ENCODE peak calls at places on chromosomes 1 and 21, in nine cellular contexts. C is A172, Q is Kasumi-1, J is EL, B is mucosa of gallbladder, H is fibroblast of the conjunctiva, W is right cardiac atrium, T is iris pigment epithelial cell, O is myocyte. X is an unnamed sample.

GRCh38 chr1:1591452-1591851 is 8.5 kb downstream of the FNDC10 start:
- DNase-seq in C (peak), Q (no peak), J (peak), B (no peak), H (no peak), W (peak), T (no peak), O (no peak), X (no peak)

GRCh38 chr1:183137782-183138181 is 48.3 kb upstream of the LAMC2 start:
- DNase-seq in C (no peak), Q (no peak), J (peak), B (no peak), H (peak), W (no peak), T (peak), O (no peak), X (no peak)

GRCh38 chr21:45432575-45433255 is 27.8 kb downstream of the COL18A1 start:
- DNase-seq in C (no peak), Q (no peak), J (peak), B (no peak), H (no peak), W (peak), T (peak), O (peak), X (no peak)

GRCh38 chr1:116284819-116285390 is 88.1 kb upstream of the ATP1A1 start:
- DNase-seq in C (no peak), Q (no peak), J (no peak), B (no peak), H (no peak), W (peak), T (no peak), O (peak), X (no peak)

GRCh38 chr1:83583351-83584014 is 415.4 kb downstream of the TTLL7 start:
- DNase-seq in C (peak), Q (no peak), J (no peak), B (peak), H (peak), W (no peak), T (no peak), O (no peak), X (peak)

GRCh38 chr1:177282976-177283375 is 112.2 kb downstream of the BRINP2 start:
- DNase-seq in C (no peak), Q (no peak), J (no peak), B (no peak), H (no peak), W (no peak), T (no peak), O (no peak), X (no peak)

GRCh38 chr1:58432813-58433668 is 113.5 kb downstream of the OMA1 start:
- DNase-seq in C (peak), Q (no peak), J (peak), B (no peak), H (peak), W (no peak), T (peak), O (peak), X (no peak)

GRCh38 chr21:21109736-21110135 is 111.5 kb downstream of the NCAM2 start:
- DNase-seq in C (no peak), Q (no peak), J (no peak), B (no peak), H (no peak), W (no peak), T (no peak), O (no peak), X (no peak)

GRCh38 chr1:228006034-228006792 is 585 bp upstream of the WNT3A start:
- DNase-seq in C (no peak), Q (no peak), J (no peak), B (no peak), H (no peak), W (no peak), T (no peak), O (no peak), X (no peak)